ENCODE peak calls at places on chromosomes 12 and 14, in eight cellular contexts. D is WTC11, C is NB4, B is endothelial cell, T is SK-N-SH, H is B cell, O is adrenal gland, M is nephron progenitor cell. Q is an unnamed sample.

GRCh38 chr14:90624228-90624627 is 192.0 kb downstream of the TTC7B start:
- DNase-seq in D (no peak), C (peak; percentile 81), B (no peak), T (no peak), H (no peak), O (peak; percentile 89), M (no peak), Q (no peak)

GRCh38 chr12:12466157-12466556 is 96.5 kb downstream of the DUSP16 start:
- DNase-seq in D (no peak), C (peak; percentile 33), B (no peak), T (no peak), H (no peak), O (no peak), M (no peak), Q (no peak)

GRCh38 chr12:76976777-76977465 is 88.4 kb downstream of the E2F7 start:
- DNase-seq in D (no peak), C (no peak), B (no peak), T (no peak), H (no peak), O (no peak), M (no peak), Q (no peak)

GRCh38 chr12:90989617-90990232 is 15.0 kb downstream of the EPYC start:
- DNase-seq in D (no peak), C (no peak), B (no peak), T (no peak), H (no peak), O (no peak), M (no peak), Q (no peak)

GRCh38 chr12:98808243-98808895 is 163.3 kb downstream of the APAF1 start:
- DNase-seq in D (no peak), C (no peak), B (no peak), T (no peak), H (no peak), O (no peak), M (no peak), Q (no peak)

GRCh38 chr14:94918896-94919295 is 149.0 kb upstream of the GSC start:
- DNase-seq in D (no peak), C (no peak), B (no peak), T (no peak), H (no peak), O (no peak), M (no peak), Q (no peak)

GRCh38 chr14:71698027-71698426 is 234.2 kb upstream of the RGS6 start:
- DNase-seq in D (no peak), C (no peak), B (no peak), T (no peak), H (no peak), O (no peak), M (no peak), Q (no peak)

GRCh38 chr12:16579041-16579440 is 26.9 kb downstream of the LMO3 start:
- DNase-seq in D (no peak), C (no peak), B (no peak), T (no peak), H (no peak), O (no peak), M (no peak), Q (no peak)

GRCh38 chr14:36014236-36014635 is 162.3 kb downstream of the PTCSC3 start:
- DNase-seq in D (no peak), C (no peak), B (no peak), T (no peak), H (no peak), O (no peak), M (no peak), Q (no peak)

GRCh38 chr14:63707216-63707615 is 20.6 kb downstream of the SGPP1 start:
- DNase-seq in D (no peak), C (no peak), B (no peak), T (no peak), H (no peak), O (no peak), M (no peak), Q (no peak)

GRCh38 chr12:9260931-9261330 is 52.7 kb upstream of the PZP start:
- DNase-seq in D (no peak), C (no peak), B (no peak), T (no peak), H (no peak), O (no peak), M (no peak), Q (no peak)

GRCh38 chr12:7609480-7609879 is 56.2 kb downstream of the APOBEC1 start:
- DNase-seq in D (no peak), C (peak; percentile 13), B (no peak), T (no peak), H (no peak), O (no peak), M (no peak), Q (no peak)

DNA sequence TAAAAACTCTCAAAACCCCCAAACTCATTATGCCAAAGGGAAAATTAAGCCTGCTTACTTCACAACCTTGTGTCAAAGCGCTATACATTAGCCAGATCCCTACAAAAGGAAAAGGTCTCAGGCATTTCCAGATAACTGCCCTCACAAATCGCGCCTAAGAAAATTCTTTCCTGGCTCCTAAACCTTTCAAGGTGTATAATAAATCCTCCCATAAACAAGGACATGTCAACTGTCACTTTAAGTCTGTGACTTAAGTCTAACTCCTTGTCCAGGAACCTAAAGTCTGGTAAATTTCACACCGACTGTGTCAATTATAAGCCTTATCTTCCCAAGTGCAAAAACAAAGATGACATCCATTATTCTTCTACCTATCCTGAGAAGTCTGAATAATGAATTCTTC is 4.3 kb upstream of the ETFBKMT start:
- DNase-seq in D (no peak), C (no peak), B (no peak), T (no peak), H (no peak), O (no peak), M (no peak), Q (no peak)
- TF ChIP-seq CTCF in D (no peak), C (no peak), B (no peak), T (no peak), H (no peak), O (no peak), M (no peak), Q (no peak)

GRCh38 chr12:56947633-56948535 is 9.5 kb downstream of the RDH16 start:
- DNase-seq in D (peak; percentile 28), C (peak; percentile 29), B (no peak), T (no peak), H (no peak), O (no peak), M (no peak), Q (no peak)
- TF ChIP-seq CTCF in D (no peak), C (no peak), B (no peak), T (no peak), H (no peak), O (no peak), M (no peak), Q (no peak)

GRCh38 chr12:50084775-50085614 is at the start of gene SMARCD1:
- DNase-seq in D (peak; percentile 96), C (peak; percentile 98), B (peak; percentile 84), T (peak; percentile 98), H (peak; percentile 89), O (peak; percentile 87), M (peak; percentile 90), Q (peak; percentile 84)

GRCh38 chr12:50079771-50080170 is 5.4 kb upstream of the SMARCD1 start:
- DNase-seq in D (no peak), C (no peak), B (no peak), T (no peak), H (no peak), O (no peak), M (no peak), Q (no peak)

GRCh38 chr12:50083301-50083700 is 1.8 kb upstream of the SMARCD1 start:
- DNase-seq in D (no peak), C (no peak), B (no peak), T (no peak), H (no peak), O (no peak), M (no peak), Q (no peak)

GRCh38 chr12:50081096-50081808 is 3.9 kb upstream of the SMARCD1 start:
- DNase-seq in D (peak; percentile 47), C (no peak), B (no peak), T (no peak), H (no peak), O (no peak), M (no peak), Q (no peak)

GRCh38 chr12:50082644-50083043 is 2.5 kb upstream of the SMARCD1 start:
- DNase-seq in D (no peak), C (no peak), B (no peak), T (no peak), H (no peak), O (no peak), M (no peak), Q (no peak)
- TF ChIP-seq CTCF in D (no peak), C (no peak), B (no peak), T (no peak), H (no peak), O (no peak), M (no peak), Q (no peak)

GRCh38 chr14:65813760-65814387 is 401.3 kb downstream of the FUT8 start:
- DNase-seq in D (peak; percentile 44), C (no peak), B (no peak), T (no peak), H (no peak), O (no peak), M (no peak), Q (no peak)
- TF ChIP-seq CTCF in D (no peak), C (no peak), B (no peak), T (no peak), H (no peak), O (no peak), M (no peak), Q (no peak)